ENCODE peak calls at places on chromosome 13, in eight cellular contexts. W is activated T-cell treated with anti-CD3 and anti-CD28 coated beads for 1 hour, A is hippocampal formation, Q is neural crest cell, H is EH, T is tibial artery, K is DMS 273 treated with DMSO at 0.1 percent for 48 hours, J is fibroblast of the conjunctiva. X is an unnamed sample.

GRCh38 chr13:36858285-36858684 is 39.3 kb downstream of the RFXAP start:
- DNase-seq in Q (no peak), W (no peak), H (peak; percentile 66), A (peak; percentile 42), J (peak; percentile 29), T (no peak), K (peak; percentile 17), X (no peak)

GRCh38 chr13:83221256-83221655 is 661.0 kb downstream of the SLITRK1 start:
- DNase-seq in K (no peak), A (no peak), Q (no peak), J (no peak), W (no peak), H (peak; percentile 31), T (no peak), X (no peak)

GRCh38 chr13:48806522-48806921 is 152.8 kb downstream of the CYSLTR2 start:
- DNase-seq in H (peak; percentile 21), J (no peak), T (no peak), K (no peak), A (no peak), W (no peak), Q (no peak), X (no peak)

GRCh38 chr13:114134111-114134943 is 1.9 kb upstream of the RASA3 start:
- DNase-seq in T (no peak), A (no peak), Q (no peak), J (no peak), W (no peak), H (no peak), K (no peak), X (peak; percentile 58)

GRCh38 chr13:32427852-32428580 is at the start of gene N4BP2L1:
- DNase-seq in J (no peak), T (peak; percentile 92), W (peak; percentile 63), K (no peak), H (peak; percentile 52), A (peak; percentile 77), Q (no peak), X (peak; percentile 83)

GRCh38 chr13:95411641-95412040 is 110.4 kb upstream of the ABCC4 start:
- DNase-seq in K (no peak), H (peak; percentile 24), A (no peak), W (no peak), T (no peak), Q (no peak), J (no peak), X (no peak)

GRCh38 chr13:24764276-24764630 is 284 bp downstream of the RNF17 start:
- DNase-seq in Q (no peak), A (no peak), H (no peak), W (no peak), T (no peak), K (no peak), J (no peak), X (no peak)

GRCh38 chr13:113746671-113747070 is 12.4 kb upstream of the TMEM255B start:
- DNase-seq in A (no peak), Q (no peak), H (no peak), K (no peak), W (no peak), J (no peak), T (no peak), X (no peak)

GRCh38 chr13:43128504-43128929 is 105.1 kb downstream of the DNAJC15 start:
- DNase-seq in W (no peak), A (no peak), K (no peak), T (no peak), H (no peak), J (no peak), Q (no peak), X (no peak)

GRCh38 chr13:36807616-36808015 is 11.4 kb upstream of the RFXAP start:
- DNase-seq in T (no peak), K (no peak), Q (no peak), W (no peak), J (no peak), A (no peak), H (no peak), X (no peak)